ENCODE peak calls at places on chromosomes 16 and 17, in eight cellular contexts. J is bronchial epithelial cell; K is AG09309; Q is NCI-H1436; Y is effector memory CD8-positive, alpha-beta T cell; R is RWPE1; X is stimulated activated CD8-positive, alpha-beta memory T cell treated with anti-CD3 and anti-CD28 coated beads, Interleukin-4, amount 100 ng/mL, for 4 hours; T is ELF-1. F is an unnamed sample.

GRCh38 chr17:41478240-41478639 is 2.7 kb downstream of the KRT35 start:
- DNase-seq in K (no peak), Q (no peak), T (no peak), J (no peak), R (no peak), Y (no peak), X (no peak), F (no peak)

GRCh38 chr17:320809-321385 is 31.7 kb downstream of the RPH3AL start:
- DNase-seq in R (no peak), X (no peak), Q (no peak), Y (no peak), K (no peak), T (peak), J (no peak), F (no peak)

GRCh38 chr17:77361986-77362620 is 221.3 kb downstream of the SEC14L1 start:
- DNase-seq in X (no peak), T (no peak), J (no peak), R (no peak), Q (no peak), K (no peak), Y (no peak), F (no peak)

GRCh38 chr16:11585460-11586374 is 1.0 kb downstream of the LITAF start:
- DNase-seq in Q (no peak), J (no peak), Y (no peak), X (no peak), R (peak), K (no peak), T (peak), F (peak)

GRCh38 chr16:49465661-49466528 is 92.3 kb downstream of the C16orf78 start:
- DNase-seq in Q (no peak), K (no peak), X (no peak), J (no peak), Y (no peak), R (no peak), T (no peak), F (no peak)

GRCh38 chr17:8865811-8866210 is 1.7 kb downstream of the PIK3R6 start:
- DNase-seq in K (no peak), X (no peak), T (no peak), R (no peak), Y (no peak), Q (no peak), J (no peak), F (no peak)

GRCh38 chr17:57110579-57111367 is 25.7 kb downstream of the AKAP1 start:
- DNase-seq in Y (no peak), J (no peak), Q (no peak), K (no peak), R (no peak), T (no peak), X (no peak), F (peak)

GRCh38 chr16:57000271-57001025 is 11.1 kb downstream of the NLRC5 start:
- DNase-seq in K (peak), J (peak), T (no peak), Y (no peak), X (peak), R (peak), Q (no peak), F (peak)

GRCh38 chr17:45430738-45431530 is 1.7 kb downstream of the ARHGAP27 start:
- DNase-seq in K (no peak), Q (no peak), X (no peak), Y (no peak), J (peak), R (peak), T (peak), F (no peak)

GRCh38 chr17:52157603-52158449 is 688 bp downstream of the CA10 start:
- DNase-seq in T (peak), X (no peak), K (no peak), Y (no peak), J (no peak), R (no peak), Q (no peak), F (no peak)

GRCh38 chr16:54521327-54521726 is 234.7 kb upstream of the IRX3 start:
- DNase-seq in R (no peak), K (no peak), T (no peak), Q (no peak), Y (no peak), J (no peak), X (no peak), F (no peak)

GRCh38 chr16:8919089-8919933 is 37.2 kb downstream of the LITAFD start:
- DNase-seq in K (no peak), T (no peak), Y (no peak), R (no peak), Q (no peak), X (no peak), J (no peak), F (no peak)

GRCh38 chr17:44272321-44272951 is 4.5 kb upstream of the SLC4A1 start:
- DNase-seq in X (no peak), R (no peak), T (no peak), Y (no peak), J (no peak), Q (no peak), K (no peak), F (no peak)

GRCh38 chr16:56514845-56515244 is 5.0 kb downstream of the BBS2 start:
- DNase-seq in K (no peak), T (no peak), X (no peak), Y (no peak), R (peak), Q (no peak), J (peak), F (peak)

GRCh38 chr16:15874745-15875314 is 13.6 kb downstream of the CEP20 start:
- DNase-seq in X (no peak), T (peak), J (peak), R (peak), K (peak), Y (no peak), Q (no peak), F (peak)

GRCh38 chr17:66711936-66712335 is 123.0 kb upstream of the CACNG5 start:
- DNase-seq in T (peak), Q (peak), X (no peak), Y (no peak), R (peak), K (no peak), J (peak), F (no peak)

GRCh38 chr16:67530013-67530939 is 1.6 kb downstream of the RIPOR1 start:
- DNase-seq in Y (no peak), J (no peak), T (peak), X (no peak), K (no peak), R (no peak), Q (no peak), F (peak)

GRCh38 chr16:79912592-79913310 is 312.2 kb upstream of the MAF start:
- DNase-seq in K (no peak), Y (no peak), X (no peak), T (no peak), Q (no peak), J (no peak), R (no peak), F (peak)

GRCh38 chr16:66432429-66432828 is 5.3 kb downstream of the BEAN1 start:
- DNase-seq in R (no peak), Q (no peak), Y (no peak), X (no peak), T (no peak), J (no peak), K (no peak), F (no peak)

GRCh38 chr16:71923941-71924690 is 28.8 kb downstream of the IST1 start:
- DNase-seq in T (no peak), K (no peak), X (no peak), J (no peak), Y (no peak), Q (no peak), R (no peak), F (peak)

GRCh38 chr16:16917201-16917600 is 538.3 kb downstream of the NPIPA7 start:
- DNase-seq in J (no peak), Y (no peak), K (no peak), R (no peak), T (no peak), X (no peak), Q (no peak), F (no peak)

GRCh38 chr16:28258571-28258970 is 33.8 kb upstream of the SBK1 start:
- DNase-seq in Y (no peak), R (no peak), X (no peak), T (no peak), J (no peak), Q (no peak), K (no peak), F (no peak)

GRCh38 chr17:46770818-46771600 is 47.5 kb downstream of the WNT3 start:
- DNase-seq in R (peak), Y (no peak), X (no peak), T (peak), Q (no peak), J (no peak), K (no peak), F (peak)

GRCh38 chr16:57381791-57382534 is 9.7 kb downstream of the CX3CL1 start:
- DNase-seq in X (no peak), T (no peak), Y (no peak), K (no peak), Q (no peak), R (no peak), J (no peak), F (no peak)

GRCh38 chr16:56800355-56800754 is 64.7 kb upstream of the SLC12A3 start:
- DNase-seq in K (no peak), J (no peak), X (no peak), Y (no peak), Q (no peak), T (no peak), R (no peak), F (peak)

GRCh38 chr16:15572329-15573001 is 70.5 kb downstream of the MARF1 start:
- DNase-seq in K (peak), R (no peak), J (peak), Q (no peak), X (no peak), Y (no peak), T (no peak), F (no peak)

GRCh38 chr17:79700574-79700973 is 30.2 kb upstream of the ENPP7 start:
- DNase-seq in K (no peak), T (no peak), Y (no peak), J (no peak), R (no peak), X (no peak), Q (no peak), F (no peak)

GRCh38 chr16:822909-823297 is 22.4 kb upstream of the GNG13 start:
- DNase-seq in Q (no peak), T (no peak), Y (no peak), X (no peak), R (no peak), K (no peak), J (no peak), F (no peak)

GRCh38 chr17:41551370-41551769 is 20.5 kb downstream of the KRT9 start:
- DNase-seq in X (no peak), Q (no peak), J (no peak), T (no peak), R (no peak), K (no peak), Y (no peak), F (no peak)

GRCh38 chr16:69057400-69058378 is 47.8 kb upstream of the HAS3 start:
- DNase-seq in Y (no peak), J (peak), T (no peak), R (peak), X (no peak), K (peak), Q (no peak), F (peak)

GRCh38 chr16:49663081-49664057 is 192.5 kb downstream of the ZNF423 start:
- DNase-seq in J (no peak), Q (no peak), T (no peak), K (no peak), X (no peak), R (no peak), Y (no peak), F (no peak)

GRCh38 chr16:21590791-21591190 is 8.6 kb upstream of the METTL9 start:
- DNase-seq in T (no peak), Q (no peak), K (no peak), R (no peak), X (no peak), J (no peak), Y (no peak), F (no peak)

GRCh38 chr16:20675488-20676267 is 21.8 kb downstream of the ACSM1 start:
- DNase-seq in J (peak), T (peak), R (peak), X (no peak), Y (peak), K (no peak), Q (no peak), F (peak)

GRCh38 chr16:64051826-64052225 is 1070.0 kb downstream of the CDH11 start:
- DNase-seq in Q (no peak), J (peak), Y (no peak), K (no peak), T (peak), R (no peak), X (no peak), F (peak)

GRCh38 chr16:73011926-73012325 is 36.0 kb downstream of the ZFHX3 start:
- DNase-seq in Q (no peak), K (no peak), R (no peak), T (no peak), Y (no peak), X (no peak), J (no peak), F (no peak)

GRCh38 chr16:69017036-69017783 is 88.2 kb upstream of the HAS3 start:
- DNase-seq in R (peak), X (no peak), T (no peak), K (peak), J (peak), Q (no peak), Y (no peak), F (peak)

GRCh38 chr16:30491744-30492308 is 19.3 kb downstream of the ITGAL start:
- DNase-seq in Q (no peak), R (peak), T (no peak), Y (no peak), K (peak), X (no peak), J (peak), F (peak)

F was measured in M059J.